ENCODE peak calls at places on chromosomes 6 and 20, in four cellular contexts. One of them, this sample, is unnamed.

GRCh38 chr20:53077373-53078205 is 105.4 kb downstream of the TSHZ2 start:
- DNase-seq in HL-60: no peak
- DNase-seq in GM12878: no peak
- DNase-seq in K562: no peak
- DNase-seq in this sample: no peak

GRCh38 chr6:24666097-24666615 is 543 bp downstream of the TDP2 start:
- DNase-seq in HL-60: no peak
- DNase-seq in GM12878: no peak
- DNase-seq in K562: peak
- DNase-seq in this sample: no peak

GRCh38 chr20:8722277-8722928 is 346.5 kb upstream of the PLCB4 start:
- DNase-seq in HL-60: peak
- DNase-seq in GM12878: peak
- DNase-seq in K562: peak
- DNase-seq in this sample: no peak

GRCh38 chr6:100202417-100203194 is 208.6 kb upstream of the MCHR2 start:
- DNase-seq in HL-60: peak
- DNase-seq in GM12878: no peak
- DNase-seq in K562: no peak
- DNase-seq in this sample: no peak

GRCh38 chr6:135289816-135290215 is 108.7 kb downstream of the MYB start:
- DNase-seq in HL-60: no peak
- DNase-seq in GM12878: no peak
- DNase-seq in K562: no peak
- DNase-seq in this sample: no peak

GRCh38 chr6:91020741-91021140 is 433.9 kb upstream of the MAP3K7 start:
- DNase-seq in HL-60: no peak
- DNase-seq in GM12878: peak
- DNase-seq in K562: no peak
- DNase-seq in this sample: peak

GRCh38 chr6:25334793-25335192 is 55.6 kb downstream of the CARMIL1 start:
- DNase-seq in HL-60: no peak
- DNase-seq in GM12878: no peak
- DNase-seq in K562: no peak
- DNase-seq in this sample: no peak

GRCh38 chr6:107942164-107942563 is 15.8 kb downstream of the SEC63 start:
- DNase-seq in HL-60: no peak
- DNase-seq in GM12878: no peak
- DNase-seq in K562: no peak
- DNase-seq in this sample: no peak

GRCh38 chr6:149888113-149888512 is 9.8 kb downstream of the RAET1E start:
- DNase-seq in HL-60: no peak
- DNase-seq in GM12878: no peak
- DNase-seq in K562: no peak
- DNase-seq in this sample: no peak

GRCh38 chr20:6122873-6123649 is at the start of gene FERMT1:
- DNase-seq in HL-60: no peak
- DNase-seq in GM12878: no peak
- DNase-seq in K562: no peak
- DNase-seq in this sample: peak

GRCh38 chr6:44667668-44668390 is 280.3 kb downstream of the CDC5L start:
- DNase-seq in HL-60: no peak
- DNase-seq in GM12878: no peak
- DNase-seq in K562: peak
- DNase-seq in this sample: no peak

GRCh38 chr6:6547111-6547879 is 41.2 kb upstream of the LY86 start:
- DNase-seq in HL-60: peak
- DNase-seq in GM12878: peak
- DNase-seq in K562: peak
- DNase-seq in this sample: peak

GRCh38 chr6:17851001-17851719 is 136.3 kb downstream of the KIF13A start:
- DNase-seq in HL-60: no peak
- DNase-seq in GM12878: no peak
- DNase-seq in K562: no peak
- DNase-seq in this sample: no peak

GRCh38 chr6:17851720-17852161 is 135.7 kb downstream of the KIF13A start:
- DNase-seq in HL-60: no peak
- DNase-seq in GM12878: no peak
- DNase-seq in K562: no peak
- DNase-seq in this sample: no peak

GRCh38 chr6:17855381-17855780 is 132.1 kb downstream of the KIF13A start:
- DNase-seq in HL-60: no peak
- DNase-seq in GM12878: no peak
- DNase-seq in K562: no peak
- DNase-seq in this sample: no peak

GRCh38 chr6:17850281-17850680 is 137.2 kb downstream of the KIF13A start:
- DNase-seq in HL-60: no peak
- DNase-seq in GM12878: no peak
- DNase-seq in K562: no peak
- DNase-seq in this sample: no peak

DNA sequence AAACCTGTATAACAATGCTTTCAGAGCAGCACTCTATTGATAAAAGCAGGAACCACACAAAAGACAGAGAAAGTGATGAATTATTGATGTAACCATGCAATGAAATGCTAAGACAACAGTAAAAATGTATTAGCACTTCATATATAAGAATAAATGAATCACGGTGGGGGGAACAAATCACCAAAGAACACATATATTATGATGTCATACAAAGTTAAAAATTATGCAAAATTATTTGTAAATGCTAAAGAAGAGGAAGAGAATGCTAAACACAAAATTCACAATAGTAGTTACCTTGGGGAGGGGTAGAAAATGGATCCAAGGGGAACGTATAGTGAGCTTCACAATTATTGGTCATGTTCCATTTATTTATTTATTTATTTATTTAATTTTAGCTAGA is 133.9 kb downstream of the KIF13A start:
- DNase-seq in HL-60: no peak
- DNase-seq in GM12878: no peak
- DNase-seq in K562: no peak
- DNase-seq in this sample: no peak
- TF ChIP-seq SPI1 in HL-60: no peak
- TF ChIP-seq SPI1 in GM12878: no peak
- TF ChIP-seq SPI1 in K562: no peak
- TF ChIP-seq SPI1 in this sample: no peak

GRCh38 chr6:92371809-92372208 is 1047.5 kb downstream of the EPHA7 start:
- DNase-seq in HL-60: no peak
- DNase-seq in GM12878: no peak
- DNase-seq in K562: no peak
- DNase-seq in this sample: no peak
- TF ChIP-seq SPI1 in HL-60: no peak
- TF ChIP-seq SPI1 in GM12878: no peak
- TF ChIP-seq SPI1 in K562: no peak
- TF ChIP-seq SPI1 in this sample: no peak

GRCh38 chr6:128456510-128457244 is 63.7 kb downstream of the PTPRK start:
- DNase-seq in HL-60: no peak
- DNase-seq in GM12878: no peak
- DNase-seq in K562: no peak
- DNase-seq in this sample: no peak
- TF ChIP-seq SPI1 in HL-60: no peak
- TF ChIP-seq SPI1 in GM12878: no peak
- TF ChIP-seq SPI1 in K562: no peak
- TF ChIP-seq SPI1 in this sample: no peak

GRCh38 chr6:133591330-133591729 is 297.6 kb upstream of the TCF21 start:
- DNase-seq in HL-60: no peak
- DNase-seq in GM12878: no peak
- DNase-seq in K562: no peak
- DNase-seq in this sample: no peak
- TF ChIP-seq SPI1 in HL-60: no peak
- TF ChIP-seq SPI1 in GM12878: no peak
- TF ChIP-seq SPI1 in K562: no peak
- TF ChIP-seq SPI1 in this sample: no peak

GRCh38 chr20:44204156-44204831 is 6.3 kb downstream of the OSER1 start:
- DNase-seq in HL-60: no peak
- DNase-seq in GM12878: no peak
- DNase-seq in K562: no peak
- DNase-seq in this sample: no peak
- TF ChIP-seq SPI1 in HL-60: no peak
- TF ChIP-seq SPI1 in GM12878: no peak
- TF ChIP-seq SPI1 in K562: no peak
- TF ChIP-seq SPI1 in this sample: no peak

GRCh38 chr6:21741221-21742109 is 147.9 kb downstream of the SOX4 start:
- DNase-seq in HL-60: no peak
- DNase-seq in GM12878: no peak
- DNase-seq in K562: no peak
- DNase-seq in this sample: no peak

GRCh38 chr6:21740719-21741118 is 147.2 kb downstream of the SOX4 start:
- DNase-seq in HL-60: no peak
- DNase-seq in GM12878: no peak
- DNase-seq in K562: no peak
- DNase-seq in this sample: no peak

GRCh38 chr6:21738180-21739094 is 144.9 kb downstream of the SOX4 start:
- DNase-seq in HL-60: no peak
- DNase-seq in GM12878: no peak
- DNase-seq in K562: no peak
- DNase-seq in this sample: no peak

GRCh38 chr6:21739241-21739640 is 145.7 kb downstream of the SOX4 start:
- DNase-seq in HL-60: no peak
- DNase-seq in GM12878: no peak
- DNase-seq in K562: no peak
- DNase-seq in this sample: no peak

DNA sequence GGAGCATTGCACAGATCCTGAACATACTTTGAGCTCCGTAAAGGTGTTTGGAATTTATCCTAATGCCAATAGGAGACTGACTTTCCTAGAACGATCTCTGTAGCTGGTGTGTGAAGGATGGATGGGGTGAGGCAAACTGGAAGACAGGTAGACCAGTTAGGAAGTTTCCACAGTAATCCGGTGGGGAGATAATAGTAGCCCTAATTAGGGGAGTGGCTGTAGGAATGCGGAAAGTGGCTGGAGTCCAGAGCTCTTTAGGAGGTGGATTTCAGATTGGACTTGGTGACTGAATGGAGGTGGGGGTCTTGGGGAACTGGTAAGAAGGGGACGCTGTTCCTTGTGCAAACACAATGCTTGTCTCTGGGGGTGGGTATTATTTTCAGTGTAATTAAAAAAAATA is 146.3 kb downstream of the SOX4 start:
- DNase-seq in HL-60: no peak
- DNase-seq in GM12878: no peak
- DNase-seq in K562: no peak
- DNase-seq in this sample: no peak
- TF ChIP-seq SPI1 in HL-60: no peak
- TF ChIP-seq SPI1 in GM12878: no peak
- TF ChIP-seq SPI1 in K562: no peak
- TF ChIP-seq SPI1 in this sample: no peak

GRCh38 chr6:13355043-13355945 is 27.0 kb upstream of the TBC1D7 start:
- DNase-seq in HL-60: no peak
- DNase-seq in GM12878: peak
- DNase-seq in K562: peak
- DNase-seq in this sample: no peak
- TF ChIP-seq SPI1 in HL-60: peak
- TF ChIP-seq SPI1 in GM12878: peak
- TF ChIP-seq SPI1 in K562: peak
- TF ChIP-seq SPI1 in this sample: peak

GRCh38 chr6:54621285-54621684 is 225.3 kb upstream of the FAM83B start:
- DNase-seq in HL-60: no peak
- DNase-seq in GM12878: no peak
- DNase-seq in K562: no peak
- DNase-seq in this sample: no peak

GRCh38 chr6:54614499-54615195 is 231.9 kb upstream of the FAM83B start:
- DNase-seq in HL-60: no peak
- DNase-seq in GM12878: no peak
- DNase-seq in K562: no peak
- DNase-seq in this sample: no peak

GRCh38 chr6:54618597-54618996 is 228.0 kb upstream of the FAM83B start:
- DNase-seq in HL-60: no peak
- DNase-seq in GM12878: no peak
- DNase-seq in K562: no peak
- DNase-seq in this sample: no peak

GRCh38 chr6:54619102-54619501 is 227.5 kb upstream of the FAM83B start:
- DNase-seq in HL-60: no peak
- DNase-seq in GM12878: no peak
- DNase-seq in K562: no peak
- DNase-seq in this sample: no peak

DNA sequence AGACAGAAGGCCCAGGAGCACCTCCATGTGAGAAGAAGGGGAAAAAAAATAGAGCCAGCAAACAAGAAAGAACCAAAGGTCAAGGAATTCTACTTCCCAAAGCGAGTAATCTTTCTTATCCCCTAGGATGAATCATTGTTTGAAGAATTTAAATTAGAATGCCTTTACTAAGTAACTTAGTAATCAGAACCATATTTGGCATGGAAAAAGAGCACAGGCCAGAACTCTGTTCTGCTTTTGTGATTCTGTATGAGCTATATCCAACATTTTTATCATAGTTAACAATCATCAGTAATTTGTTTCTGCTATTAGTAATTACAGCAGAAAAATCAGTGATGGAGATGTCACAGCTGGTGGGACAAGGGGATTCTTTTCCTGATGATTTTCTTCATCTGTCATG is 228.8 kb upstream of the FAM83B start:
- DNase-seq in HL-60: no peak
- DNase-seq in GM12878: no peak
- DNase-seq in K562: no peak
- DNase-seq in this sample: no peak
- TF ChIP-seq SPI1 in HL-60: no peak
- TF ChIP-seq SPI1 in GM12878: no peak
- TF ChIP-seq SPI1 in K562: no peak
- TF ChIP-seq SPI1 in this sample: no peak